ENCODE peak calls at places on chromosomes 5 and 9, in seven cellular contexts. B is G401, Z is germinal center, G is NCI-H510A treated with DMSO at 0.1 percent for 48 hours, W is left colon, H is HT-29, Y is foreskin fibroblast. N is an unnamed sample.

GRCh38 chr5:86979801-86980510 is 287.7 kb upstream of the RASA1 start:
- DNase-seq in B (no peak), Z (no peak), G (no peak), W (no peak), H (peak; percentile 15), Y (peak; percentile 83), N (no peak)

GRCh38 chr9:71719585-71719984 is 48.7 kb downstream of the CEMIP2 start:
- DNase-seq in B (peak; percentile 94), Z (no peak), G (no peak), W (no peak), H (no peak), Y (peak; percentile 79), N (no peak)

GRCh38 chr5:53358794-53359193 is 121.6 kb upstream of the FST start:
- DNase-seq in B (no peak), Z (no peak), G (no peak), W (no peak), H (no peak), Y (no peak), N (no peak)

GRCh38 chr9:110928604-110929003 is 109.7 kb downstream of the LPAR1 start:
- DNase-seq in B (no peak), Z (no peak), G (no peak), W (no peak), H (no peak), Y (peak; percentile 31), N (no peak)

GRCh38 chr9:89154651-89155336 is 23.8 kb downstream of the SHC3 start:
- DNase-seq in B (no peak), Z (no peak), G (no peak), W (no peak), H (no peak), Y (peak; percentile 87), N (no peak)

GRCh38 chr9:129242971-129243561 is 65.0 kb upstream of the IER5L start:
- DNase-seq in B (no peak), Z (no peak), G (no peak), W (no peak), H (no peak), Y (peak; percentile 78), N (no peak)

GRCh38 chr5:6236858-6237481 is 141.4 kb downstream of the MED10 start:
- DNase-seq in B (no peak), Z (peak; percentile 16), G (no peak), W (no peak), H (no peak), Y (no peak), N (no peak)

GRCh38 chr9:27086818-27087680 is 22.0 kb upstream of the TEK start:
- DNase-seq in B (no peak), Z (no peak), G (no peak), W (no peak), H (peak; percentile 55), Y (peak; percentile 17), N (no peak)

GRCh38 chr5:140322751-140323731 is 20.1 kb upstream of the PFDN1 start:
- DNase-seq in B (peak; percentile 52), Z (no peak), G (no peak), W (no peak), H (peak; percentile 57), Y (peak; percentile 96), N (peak; percentile 9)

GRCh38 chr5:24644757-24645156 is at the start of gene CDH10:
- DNase-seq in B (peak; percentile 98), Z (no peak), G (peak; percentile 25), W (no peak), H (no peak), Y (no peak), N (peak; percentile 39)

GRCh38 chr5:64977779-64978178 is 209.0 kb downstream of the CWC27 start:
- DNase-seq in B (no peak), Z (no peak), G (no peak), W (no peak), H (no peak), Y (peak; percentile 11), N (no peak)

GRCh38 chr5:149030838-149031397 is 31.9 kb downstream of the SH3TC2 start:
- DNase-seq in B (no peak), Z (no peak), G (no peak), W (no peak), H (no peak), Y (no peak), N (no peak)

GRCh38 chr9:77952641-77953341 is 78.8 kb downstream of the GNAQ start:
- DNase-seq in B (no peak), Z (no peak), G (peak; percentile 65), W (no peak), H (no peak), Y (peak; percentile 49), N (no peak)